ENCODE peak calls at places on chromosomes 7 and 10, in six cellular contexts. One of them, this sample, is unnamed.

GRCh38 chr7:32948202-32948601 is 9.0 kb upstream of the FKBP9 start:
- DNase-seq in AG04450: no peak
- DNase-seq in H1: no peak
- DNase-seq in cardiac muscle cell: no peak
- DNase-seq in gastrocnemius medialis: no peak
- DNase-seq in BJ: no peak
- DNase-seq in this sample: no peak

GRCh38 chr7:134400859-134401258 is 58.0 kb downstream of the AKR1B1 start:
- DNase-seq in AG04450: no peak
- DNase-seq in H1: no peak
- DNase-seq in cardiac muscle cell: no peak
- DNase-seq in gastrocnemius medialis: no peak
- DNase-seq in BJ: no peak
- DNase-seq in this sample: no peak

GRCh38 chr10:79034271-79034876 is 34.4 kb upstream of the ZMIZ1 start:
- DNase-seq in AG04450: no peak
- DNase-seq in H1: no peak
- DNase-seq in cardiac muscle cell: no peak
- DNase-seq in gastrocnemius medialis: no peak
- DNase-seq in BJ: no peak
- DNase-seq in this sample: no peak

GRCh38 chr10:49079499-49079898 is 35.8 kb downstream of the VSTM4 start:
- DNase-seq in AG04450: no peak
- DNase-seq in H1: no peak
- DNase-seq in cardiac muscle cell: no peak
- DNase-seq in gastrocnemius medialis: no peak
- DNase-seq in BJ: no peak
- DNase-seq in this sample: no peak

GRCh38 chr7:151857412-151857811 is 19.5 kb downstream of the PRKAG2 start:
- DNase-seq in AG04450: no peak
- DNase-seq in H1: no peak
- DNase-seq in cardiac muscle cell: no peak
- DNase-seq in gastrocnemius medialis: no peak
- DNase-seq in BJ: no peak
- DNase-seq in this sample: no peak

GRCh38 chr10:74738985-74739567 is 87.3 kb upstream of the KAT6B start:
- DNase-seq in AG04450: no peak
- DNase-seq in H1: no peak
- DNase-seq in cardiac muscle cell: peak; percentile 42
- DNase-seq in gastrocnemius medialis: no peak
- DNase-seq in BJ: no peak
- DNase-seq in this sample: no peak

GRCh38 chr10:8060704-8061121 is 6.2 kb downstream of the GATA3 start:
- DNase-seq in AG04450: no peak
- DNase-seq in H1: no peak
- DNase-seq in cardiac muscle cell: no peak
- DNase-seq in gastrocnemius medialis: no peak
- DNase-seq in BJ: no peak
- DNase-seq in this sample: no peak

GRCh38 chr10:104127411-104127810 is 5.4 kb downstream of the SFR1 start:
- DNase-seq in AG04450: no peak
- DNase-seq in H1: no peak
- DNase-seq in cardiac muscle cell: peak; percentile 13
- DNase-seq in gastrocnemius medialis: no peak
- DNase-seq in BJ: no peak
- DNase-seq in this sample: no peak

GRCh38 chr10:108290823-108291222 is 1126.3 kb upstream of the SORCS1 start:
- DNase-seq in AG04450: no peak
- DNase-seq in H1: no peak
- DNase-seq in cardiac muscle cell: no peak
- DNase-seq in gastrocnemius medialis: no peak
- DNase-seq in BJ: no peak
- DNase-seq in this sample: no peak

GRCh38 chr10:93752761-93753160 is 5.0 kb upstream of the LGI1 start:
- DNase-seq in AG04450: no peak
- DNase-seq in H1: no peak
- DNase-seq in cardiac muscle cell: no peak
- DNase-seq in gastrocnemius medialis: no peak
- DNase-seq in BJ: peak; percentile 29
- DNase-seq in this sample: peak; percentile 22

GRCh38 chr10:73218466-73219191 is 28.4 kb downstream of the DNAJC9 start:
- DNase-seq in AG04450: no peak
- DNase-seq in H1: no peak
- DNase-seq in cardiac muscle cell: peak; percentile 14
- DNase-seq in gastrocnemius medialis: no peak
- DNase-seq in BJ: no peak
- DNase-seq in this sample: no peak

GRCh38 chr7:134697487-134697886 is 50.8 kb downstream of the BPGM start:
- DNase-seq in AG04450: no peak
- DNase-seq in H1: no peak
- DNase-seq in cardiac muscle cell: no peak
- DNase-seq in gastrocnemius medialis: no peak
- DNase-seq in BJ: no peak
- DNase-seq in this sample: no peak

GRCh38 chr7:19011212-19011611 is 106.2 kb downstream of the TWIST1 start:
- DNase-seq in AG04450: no peak
- DNase-seq in H1: no peak
- DNase-seq in cardiac muscle cell: no peak
- DNase-seq in gastrocnemius medialis: no peak
- DNase-seq in BJ: no peak
- DNase-seq in this sample: no peak

GRCh38 chr7:103929808-103930415 is 59.5 kb downstream of the RELN start:
- DNase-seq in AG04450: no peak
- DNase-seq in H1: no peak
- DNase-seq in cardiac muscle cell: no peak
- DNase-seq in gastrocnemius medialis: no peak
- DNase-seq in BJ: no peak
- DNase-seq in this sample: no peak

GRCh38 chr7:74059681-74060588 is 23.7 kb upstream of the LIMK1 start:
- DNase-seq in AG04450: no peak
- DNase-seq in H1: no peak
- DNase-seq in cardiac muscle cell: no peak
- DNase-seq in gastrocnemius medialis: no peak
- DNase-seq in BJ: no peak
- DNase-seq in this sample: no peak

GRCh38 chr10:15719062-15719898 is 442 bp downstream of the ITGA8 start:
- DNase-seq in AG04450: no peak
- DNase-seq in H1: no peak
- DNase-seq in cardiac muscle cell: peak; percentile 54
- DNase-seq in gastrocnemius medialis: no peak
- DNase-seq in BJ: no peak
- DNase-seq in this sample: no peak

GRCh38 chr10:92405006-92405924 is 114.3 kb downstream of the MARCHF5 start:
- DNase-seq in AG04450: no peak
- DNase-seq in H1: no peak
- DNase-seq in cardiac muscle cell: no peak
- DNase-seq in gastrocnemius medialis: no peak
- DNase-seq in BJ: no peak
- DNase-seq in this sample: no peak

GRCh38 chr7:48938539-48938938 is 14.2 kb downstream of the CDC14C start:
- DNase-seq in AG04450: no peak
- DNase-seq in H1: no peak
- DNase-seq in cardiac muscle cell: no peak
- DNase-seq in gastrocnemius medialis: peak; percentile 2
- DNase-seq in BJ: no peak
- DNase-seq in this sample: no peak

GRCh38 chr7:46900312-46901263 is 681.3 kb downstream of the TNS3 start:
- DNase-seq in AG04450: no peak
- DNase-seq in H1: no peak
- DNase-seq in cardiac muscle cell: peak; percentile 18
- DNase-seq in gastrocnemius medialis: no peak
- DNase-seq in BJ: no peak
- DNase-seq in this sample: no peak

GRCh38 chr7:131190146-131190545 is 137.5 kb upstream of the MKLN1 start:
- DNase-seq in AG04450: no peak
- DNase-seq in H1: peak; percentile 64
- DNase-seq in cardiac muscle cell: no peak
- DNase-seq in gastrocnemius medialis: peak; percentile 34
- DNase-seq in BJ: no peak
- DNase-seq in this sample: no peak

GRCh38 chr7:16918288-16918895 is 36.6 kb upstream of the AGR3 start:
- DNase-seq in AG04450: peak; percentile 18
- DNase-seq in H1: no peak
- DNase-seq in cardiac muscle cell: peak; percentile 61
- DNase-seq in gastrocnemius medialis: no peak
- DNase-seq in BJ: no peak
- DNase-seq in this sample: no peak

DNA sequence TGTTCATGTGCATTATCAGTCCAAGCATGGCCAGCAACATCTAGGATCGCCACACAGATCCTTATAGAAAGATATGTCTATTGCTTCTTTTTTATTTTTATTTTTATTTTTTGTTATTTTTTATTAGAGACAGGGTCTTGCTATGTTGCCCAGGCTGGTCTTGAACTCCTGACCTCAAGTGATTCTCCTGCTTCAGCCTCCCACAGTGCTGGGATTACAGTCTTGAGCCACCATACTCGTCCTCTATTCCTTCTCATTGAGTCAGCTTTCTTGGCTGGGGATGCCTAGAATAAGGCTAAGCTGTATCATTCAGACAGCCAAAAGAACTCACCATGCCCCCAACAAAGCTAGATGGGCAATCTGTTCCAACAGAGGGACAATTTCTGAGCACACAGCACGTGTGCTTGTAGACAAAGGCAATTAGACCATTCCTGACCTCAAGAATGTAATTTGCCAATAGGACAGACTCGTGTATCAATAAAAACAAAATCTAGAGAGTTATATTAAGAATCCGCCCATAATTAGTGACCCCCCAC is 264.0 kb upstream of the NEBL start:
- DNase-seq in AG04450: no peak
- DNase-seq in H1: no peak
- DNase-seq in cardiac muscle cell: no peak
- DNase-seq in gastrocnemius medialis: no peak
- DNase-seq in BJ: no peak
- DNase-seq in this sample: no peak
- TF ChIP-seq CTCF in AG04450: no peak
- TF ChIP-seq CTCF in H1: no peak
- TF ChIP-seq CTCF in cardiac muscle cell: no peak
- TF ChIP-seq CTCF in gastrocnemius medialis: no peak
- TF ChIP-seq CTCF in BJ: no peak
- TF ChIP-seq CTCF in this sample: no peak

GRCh38 chr7:139094596-139094995 is 14.9 kb downstream of the ZC3HAV1 start:
- DNase-seq in AG04450: no peak
- DNase-seq in H1: no peak
- DNase-seq in cardiac muscle cell: no peak
- DNase-seq in gastrocnemius medialis: no peak
- DNase-seq in BJ: no peak
- DNase-seq in this sample: no peak
- H3K4me3 ChIP-seq in AG04450: no peak overlapping the region
- H3K4me3 ChIP-seq in H1: no peak overlapping the region
- H3K4me3 ChIP-seq in cardiac muscle cell: no peak overlapping the region
- H3K4me3 ChIP-seq in gastrocnemius medialis: no peak overlapping the region
- H3K4me3 ChIP-seq in BJ: no peak overlapping the region
- H3K4me3 ChIP-seq in this sample: no peak overlapping the region

DNA sequence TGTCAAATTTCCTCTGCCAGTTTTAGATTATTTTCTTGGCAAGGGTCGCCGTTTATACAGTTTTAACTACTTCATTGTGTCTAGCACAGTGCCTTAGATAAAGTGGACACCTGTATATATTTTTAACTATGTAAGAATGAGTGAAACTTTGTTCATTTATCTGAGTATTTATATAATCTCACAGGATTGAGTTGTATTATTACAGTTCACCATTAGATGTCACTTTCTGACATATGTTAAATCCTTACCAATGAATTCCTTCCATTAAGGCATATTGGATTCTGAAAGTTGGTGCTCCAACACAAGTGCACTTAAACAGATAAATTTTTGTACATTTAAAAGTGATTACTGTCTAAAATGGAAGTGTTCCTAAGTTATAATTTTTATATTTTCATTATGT is 43.0 kb downstream of the ZMYND11 start:
- DNase-seq in AG04450: no peak
- DNase-seq in H1: no peak
- DNase-seq in cardiac muscle cell: peak; percentile 5
- DNase-seq in gastrocnemius medialis: no peak
- DNase-seq in BJ: no peak
- DNase-seq in this sample: no peak
- TF ChIP-seq CTCF in AG04450: peak; percentile 49
- TF ChIP-seq CTCF in H1: no peak
- TF ChIP-seq CTCF in cardiac muscle cell: peak; percentile 37
- TF ChIP-seq CTCF in gastrocnemius medialis: peak; percentile 20
- TF ChIP-seq CTCF in BJ: peak; percentile 34
- TF ChIP-seq CTCF in this sample: peak; percentile 41

GRCh38 chr7:56053379-56053778 is 1.8 kb downstream of the CCT6A start:
- DNase-seq in AG04450: no peak
- DNase-seq in H1: no peak
- DNase-seq in cardiac muscle cell: no peak
- DNase-seq in gastrocnemius medialis: no peak
- DNase-seq in BJ: no peak
- DNase-seq in this sample: no peak
- H3K4me3 ChIP-seq in AG04450: no peak overlapping the region
- H3K4me3 ChIP-seq in H1: no peak overlapping the region
- H3K4me3 ChIP-seq in cardiac muscle cell: no peak overlapping the region
- H3K4me3 ChIP-seq in gastrocnemius medialis: no peak overlapping the region
- H3K4me3 ChIP-seq in BJ: no peak overlapping the region
- H3K4me3 ChIP-seq in this sample: peak overlapping the region; percentile 70

DNA sequence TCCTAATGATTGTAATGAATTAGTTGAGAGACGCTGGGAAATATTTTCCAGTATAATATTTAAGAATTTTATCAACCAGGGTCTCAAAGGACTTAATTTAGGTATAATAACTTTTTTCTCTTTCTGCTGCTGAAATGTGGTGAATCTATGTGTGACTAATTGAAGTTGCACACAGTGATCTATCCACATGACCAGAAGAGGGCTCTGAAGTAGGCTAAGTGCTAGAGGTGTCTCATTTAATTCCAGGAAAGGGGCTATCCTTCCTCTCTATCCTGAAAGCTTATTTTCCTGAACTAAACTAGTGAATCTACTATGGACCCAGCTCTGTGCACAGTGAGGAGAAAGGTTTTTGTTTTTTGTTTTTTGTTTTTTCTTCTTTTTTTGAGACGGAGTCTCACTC is 294.4 kb upstream of the MYO3A start:
- DNase-seq in AG04450: no peak
- DNase-seq in H1: no peak
- DNase-seq in cardiac muscle cell: no peak
- DNase-seq in gastrocnemius medialis: no peak
- DNase-seq in BJ: no peak
- DNase-seq in this sample: no peak
- TF ChIP-seq CTCF in AG04450: no peak
- TF ChIP-seq CTCF in H1: no peak
- TF ChIP-seq CTCF in cardiac muscle cell: peak; percentile 11
- TF ChIP-seq CTCF in gastrocnemius medialis: no peak
- TF ChIP-seq CTCF in BJ: no peak
- TF ChIP-seq CTCF in this sample: peak; percentile 39